ENCODE peak calls at places on chromosomes 7 and 10, in ten cellular contexts. J is sigmoid colon, Q is OCI-LY7, X is brain microvascular endothelial cell, O is heart left ventricle, W is upper lobe of right lung, N is endothelial cell, A is hepatocyte, C is neural crest cell, M is GM10248. T is an unnamed sample.

GRCh38 chr10:27745719-27746363 is at the start of gene MKX:
- DNase-seq in O (no peak), X (peak), A (peak), W (peak), Q (no peak), M (no peak), N (peak), C (peak), J (peak), T (no peak)

GRCh38 chr10:99450156-99450555 is 19.7 kb upstream of the GOT1 start:
- DNase-seq in W (no peak), Q (no peak), N (no peak), X (no peak), M (no peak), A (no peak), J (no peak), C (no peak), O (no peak), T (no peak)

GRCh38 chr10:130175074-130175473 is 38.9 kb downstream of the GLRX3 start:
- DNase-seq in Q (no peak), A (no peak), O (no peak), C (no peak), J (no peak), X (no peak), M (no peak), N (no peak), W (no peak), T (no peak)

GRCh38 chr10:82850166-82850565 is 975.2 kb downstream of the NRG3 start:
- DNase-seq in J (no peak), Q (no peak), X (no peak), W (no peak), M (no peak), C (no peak), A (no peak), N (no peak), O (no peak), T (no peak)

GRCh38 chr10:775245-776075 is 86.0 kb upstream of the DIP2C start:
- DNase-seq in Q (no peak), J (peak), M (no peak), W (peak), C (no peak), X (no peak), N (no peak), A (no peak), O (no peak), T (no peak)

GRCh38 chr10:118953999-118954398 is 75.5 kb upstream of the NANOS1 start:
- DNase-seq in Q (no peak), J (no peak), W (no peak), A (no peak), C (no peak), M (peak), X (no peak), N (no peak), O (no peak), T (no peak)

GRCh38 chr10:124916098-124916584 is 25.8 kb upstream of the ZRANB1 start:
- DNase-seq in O (no peak), J (no peak), A (peak), Q (peak), N (no peak), W (no peak), X (no peak), C (no peak), M (no peak), T (no peak)

GRCh38 chr7:73647725-73648592 is 19.7 kb upstream of the VPS37D start:
- DNase-seq in C (no peak), O (no peak), A (peak), M (no peak), X (no peak), N (no peak), Q (no peak), W (no peak), J (no peak), T (no peak)

GRCh38 chr7:65910237-65910636 is 37.4 kb downstream of the VKORC1L1 start:
- DNase-seq in A (no peak), M (no peak), X (no peak), C (no peak), N (no peak), W (no peak), J (no peak), Q (no peak), O (no peak), T (no peak)

GRCh38 chr7:131071786-131072504 is 255.7 kb upstream of the MKLN1 start:
- DNase-seq in Q (peak), N (no peak), M (no peak), A (no peak), W (no peak), J (no peak), C (no peak), O (peak), X (peak), T (no peak)

GRCh38 chr10:102994551-102995295 is 76.6 kb downstream of the CNNM2 start:
- DNase-seq in J (no peak), N (no peak), A (no peak), Q (no peak), X (no peak), O (no peak), W (no peak), C (no peak), M (no peak), T (no peak)

GRCh38 chr10:70618663-70619062 is 16.1 kb upstream of the PRF1 start:
- DNase-seq in A (no peak), X (no peak), J (no peak), W (no peak), M (no peak), C (no peak), N (no peak), Q (no peak), O (no peak), T (no peak)

GRCh38 chr10:108597031-108597430 is 1326.3 kb downstream of the XPNPEP1 start:
- DNase-seq in A (no peak), J (no peak), N (no peak), W (no peak), M (no peak), X (no peak), C (no peak), O (no peak), Q (no peak), T (no peak)

GRCh38 chr7:150399861-150400778 is 21.0 kb downstream of the ZNF775 start:
- DNase-seq in A (peak), W (no peak), N (no peak), O (no peak), J (peak), M (no peak), C (no peak), Q (no peak), X (peak), T (peak)

GRCh38 chr7:33888206-33888605 is 17.1 kb upstream of the BMPER start:
- DNase-seq in W (no peak), Q (no peak), C (no peak), N (no peak), O (no peak), J (no peak), M (no peak), A (no peak), X (no peak), T (peak)

GRCh38 chr10:115951242-115951641 is 321.8 kb downstream of the GFRA1 start:
- DNase-seq in A (no peak), M (no peak), C (no peak), N (no peak), W (no peak), X (no peak), O (no peak), Q (no peak), J (no peak), T (no peak)

GRCh38 chr7:79452495-79453265 is 787 bp downstream of the MAGI2 start:
- DNase-seq in M (peak), X (peak), W (peak), N (peak), A (peak), C (peak), Q (no peak), J (peak), O (peak), T (no peak)

GRCh38 chr7:69775231-69775771 is 177.0 kb downstream of the AUTS2 start:
- DNase-seq in X (peak), Q (no peak), O (peak), A (peak), N (no peak), J (peak), W (no peak), M (no peak), C (no peak), T (no peak)

GRCh38 chr10:111874586-111874985 is 309.0 kb downstream of the GPAM start:
- DNase-seq in O (no peak), M (no peak), A (no peak), C (no peak), X (no peak), N (no peak), J (no peak), Q (no peak), W (no peak), T (no peak)

GRCh38 chr10:123045961-123046731 is 37.3 kb downstream of the ACADSB start:
- DNase-seq in Q (no peak), M (no peak), A (no peak), O (no peak), J (no peak), N (no peak), W (no peak), C (no peak), X (no peak), T (no peak)

GRCh38 chr7:24829787-24830186 is 72.5 kb upstream of the GSDME start:
- DNase-seq in O (no peak), A (no peak), M (no peak), C (no peak), J (no peak), Q (no peak), X (peak), N (no peak), W (no peak), T (no peak)

GRCh38 chr7:129188892-129189660 is 643 bp downstream of the SMO start:
- DNase-seq in A (peak), J (peak), M (peak), C (peak), Q (no peak), O (no peak), W (no peak), X (no peak), N (peak), T (no peak)

GRCh38 chr7:22417349-22417748 is 60.4 kb upstream of the RAPGEF5 start:
- DNase-seq in X (no peak), A (no peak), Q (no peak), N (no peak), M (no peak), C (no peak), O (no peak), J (no peak), W (no peak), T (no peak)

GRCh38 chr10:63430091-63430998 is 35.4 kb downstream of the JMJD1C start:
- DNase-seq in J (no peak), X (peak), W (no peak), Q (no peak), O (no peak), A (peak), N (no peak), C (no peak), M (no peak), T (peak)

DNA sequence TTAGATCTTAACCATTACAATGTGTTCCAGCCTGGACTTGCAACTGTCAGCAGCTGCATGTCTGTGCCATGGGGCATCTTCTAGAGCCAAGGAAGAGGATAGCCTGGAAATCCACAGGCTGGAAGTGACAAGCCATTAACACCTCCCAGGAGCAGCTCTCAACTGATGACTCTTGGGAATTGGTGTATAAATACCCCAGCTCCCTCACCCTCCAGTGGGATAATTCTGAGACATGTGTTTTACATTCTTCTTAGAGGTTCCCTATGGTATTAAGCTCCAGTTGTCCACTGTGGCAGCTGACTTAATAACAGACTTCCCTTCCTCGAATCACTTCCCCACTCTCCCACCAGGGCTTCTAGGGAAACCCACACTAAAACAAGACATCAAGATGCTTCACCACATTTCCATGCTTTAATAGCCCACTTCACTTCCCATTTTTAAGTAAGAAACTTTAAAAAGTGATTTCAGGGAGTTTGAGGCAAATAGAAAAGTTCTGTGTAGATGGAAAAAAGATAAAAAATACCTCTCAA is 47.2 kb downstream of the FAM107B start:
- DNase-seq in X (no peak), C (no peak), J (no peak), A (no peak), Q (no peak), M (no peak), N (no peak), O (no peak), W (no peak), T (no peak)
- TF ChIP-seq CTCF in X (no peak), C (no peak), J (no peak), A (no peak), Q (no peak), M (no peak), N (no peak), O (no peak), W (no peak), T (no peak)

GRCh38 chr10:22443200-22443881 is 98.0 kb downstream of the SPAG6 start:
- DNase-seq in M (no peak), O (no peak), C (no peak), X (no peak), A (no peak), N (no peak), W (no peak), J (no peak), Q (no peak), T (no peak)

GRCh38 chr10:22442468-22442867 is 97.2 kb downstream of the SPAG6 start:
- DNase-seq in M (no peak), A (no peak), W (no peak), Q (no peak), O (no peak), X (no peak), C (no peak), J (no peak), N (no peak), T (no peak)

GRCh38 chr10:22442063-22442462 is 96.8 kb downstream of the SPAG6 start:
- DNase-seq in O (no peak), W (no peak), A (no peak), J (no peak), M (no peak), C (no peak), X (no peak), Q (no peak), N (no peak), T (no peak)

GRCh38 chr10:22445460-22445859 is 100.2 kb downstream of the SPAG6 start:
- DNase-seq in C (no peak), W (no peak), X (no peak), A (no peak), J (no peak), N (no peak), M (no peak), Q (no peak), O (no peak), T (no peak)

GRCh38 chr10:22444219-22444788 is 99.0 kb downstream of the SPAG6 start:
- DNase-seq in C (no peak), X (no peak), O (no peak), N (no peak), W (no peak), Q (no peak), A (no peak), J (no peak), M (no peak), T (no peak)
- TF ChIP-seq CTCF in C (no peak), X (no peak), O (no peak), N (no peak), W (no peak), Q (no peak), A (no peak), J (no peak), M (no peak), T (no peak)

DNA sequence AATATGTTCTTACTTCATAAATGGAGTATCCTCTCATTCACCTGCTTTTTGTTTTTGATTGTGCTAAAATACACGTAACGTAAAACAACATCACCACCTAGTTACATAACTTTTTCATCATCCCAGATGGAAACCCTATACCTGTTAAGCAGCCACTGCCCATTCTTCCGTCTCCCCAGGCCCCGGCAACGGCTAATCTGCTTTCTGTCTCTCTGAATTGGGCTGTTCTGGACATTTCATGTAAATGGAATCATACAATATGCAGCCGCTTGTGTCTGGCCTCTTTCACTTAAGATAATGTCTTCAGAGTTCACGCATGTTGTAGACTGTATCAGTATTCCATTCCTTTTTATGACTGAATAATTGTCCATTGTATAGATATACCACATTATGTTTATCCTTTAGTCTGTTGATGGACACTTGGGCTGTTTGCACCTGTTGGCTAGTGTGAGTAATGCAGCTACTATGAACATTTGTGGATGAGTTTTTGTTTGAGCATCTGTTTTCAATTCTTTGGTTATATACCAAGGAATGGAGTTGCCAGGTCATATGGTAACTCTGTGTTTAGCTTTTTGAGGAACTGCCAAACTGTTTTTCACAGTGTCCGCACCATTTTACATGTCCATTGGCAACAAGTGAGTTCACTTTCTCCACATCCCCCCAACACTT is 14.1 kb upstream of the SUN1 start:
- DNase-seq in W (no peak), X (peak), O (no peak), M (no peak), J (peak), A (no peak), C (no peak), Q (peak), N (no peak), T (no peak)
- TF ChIP-seq CTCF in W (peak), X (peak), O (peak), M (no peak), J (no peak), A (no peak), C (peak), Q (peak), N (peak), T (no peak)

GRCh38 chr7:3397324-3397723 is 96.3 kb downstream of the SDK1 start:
- DNase-seq in A (no peak), Q (no peak), N (no peak), X (no peak), M (no peak), J (no peak), C (no peak), O (no peak), W (no peak), T (no peak)

GRCh38 chr7:3404490-3404889 is 103.4 kb downstream of the SDK1 start:
- DNase-seq in Q (no peak), O (no peak), C (no peak), J (no peak), N (no peak), W (no peak), M (no peak), X (peak), A (peak), T (no peak)

GRCh38 chr7:3393862-3394261 is 92.8 kb downstream of the SDK1 start:
- DNase-seq in M (no peak), W (no peak), A (no peak), C (no peak), J (no peak), Q (no peak), X (no peak), O (no peak), N (no peak), T (no peak)

DNA sequence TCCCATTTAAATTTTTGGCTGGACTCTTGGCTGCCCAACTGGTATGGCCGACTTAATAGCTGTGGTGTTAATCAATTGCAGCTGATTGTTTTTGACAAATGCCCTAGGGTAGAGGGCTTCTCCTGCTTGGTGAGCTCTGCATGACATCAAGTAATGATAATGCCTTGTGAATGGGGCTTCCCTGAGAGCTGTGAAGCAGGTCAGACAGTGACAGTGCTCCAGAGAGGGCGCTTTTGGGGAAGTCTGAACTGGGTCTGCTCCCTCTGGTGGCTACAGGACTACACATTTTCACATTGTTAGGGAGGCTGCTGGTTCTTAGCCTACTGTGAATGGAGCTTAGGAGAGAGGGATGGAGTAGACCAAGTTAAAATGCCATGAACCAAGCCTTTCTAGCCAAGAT is 98.8 kb downstream of the SDK1 start:
- DNase-seq in C (peak), A (peak), X (peak), J (no peak), N (peak), Q (peak), W (no peak), O (no peak), M (no peak), T (no peak)
- TF ChIP-seq CTCF in C (peak), A (peak), X (peak), J (no peak), N (peak), Q (peak), W (no peak), O (no peak), M (no peak), T (peak)

T was measured in keratinocyte.